ENCODE peak calls at places on chromosomes 4 and X, in five cellular contexts. X is RPMI7951; M is activated gamma-delta T cell treated with Interleukin-2 at 50 U/mL for 16 hours; O is activated T-cell treated with anti-CD3 and anti-CD28 coated beads, Interleukin-2, amount 50 U/mL, for 48 hours; G is activated CD8-positive, alpha-beta memory T cell treated with anti-CD3 and anti-CD28 coated beads for 48 hours. Z is an unnamed sample.
A peak's percentile ranks its signal among the peaks of the same experiment; 100 is the strongest.

GRCh38 chr4:146099585-146099984 is 75.9 kb upstream of the LSM6 start:
- DNase-seq in G (no peak), X (no peak), O (no peak), M (no peak), Z (no peak)

GRCh38 chr4:1416051-1416947 is 10.1 kb upstream of the NKX1-1 start:
- DNase-seq in X (no peak), O (peak; percentile 14), M (peak; percentile 2), G (no peak), Z (no peak)

GRCh38 chr4:163256680-163257343 is 75.6 kb downstream of the NPY1R start:
- DNase-seq in G (no peak), M (no peak), X (no peak), O (no peak), Z (no peak)

GRCh38 chr4:37827802-37828321 is 1.4 kb downstream of the PGM2 start:
- DNase-seq in M (no peak), O (no peak), X (no peak), G (no peak), Z (no peak)

GRCh38 chr4:158176108-158176507 is 3.3 kb upstream of the GASK1B start:
- DNase-seq in M (no peak), G (no peak), O (no peak), X (peak; percentile 16), Z (no peak)

GRCh38 chr4:149645790-149646189 is 169.9 kb downstream of the IQCM start:
- DNase-seq in O (no peak), G (no peak), X (no peak), M (no peak), Z (no peak)

GRCh38 chr4:174209296-174209695 is 74.2 kb downstream of the FBXO8 start:
- DNase-seq in G (no peak), X (no peak), O (no peak), M (no peak), Z (no peak)

GRCh38 chrX:120727503-120727902 is 97.6 kb upstream of the C1GALT1C1 start:
- DNase-seq in X (no peak), M (no peak), O (no peak), G (no peak), Z (no peak)

GRCh38 chr4:69408451-69408850 is 87.3 kb downstream of the UGT2B4 start:
- DNase-seq in M (no peak), X (no peak), O (no peak), G (no peak), Z (no peak)

GRCh38 chr4:171022698-171023378 is 790.4 kb upstream of the GALNTL6 start:
- DNase-seq in M (no peak), G (no peak), X (no peak), O (no peak), Z (no peak)

GRCh38 chrX:119190251-119190651 is 45.8 kb upstream of the PGRMC1 start:
- DNase-seq in X (no peak), M (no peak), O (no peak), G (no peak), Z (no peak)

GRCh38 chrX:12978205-12979010 is 3.5 kb downstream of the TMSB4X start:
- DNase-seq in G (no peak), O (peak; percentile 73), M (peak; percentile 75), X (peak; percentile 58), Z (peak; percentile 75)

GRCh38 chrX:19127649-19128168 is 5.4 kb upstream of the ADGRG2 start:
- DNase-seq in O (no peak), X (peak; percentile 19), M (no peak), G (no peak), Z (no peak)

GRCh38 chr4:70313736-70314135 is 21.0 kb upstream of the CABS1 start:
- DNase-seq in O (no peak), M (no peak), X (no peak), G (no peak), Z (no peak)

GRCh38 chr4:122764071-122764807 is 31.7 kb downstream of the BBS12 start:
- DNase-seq in G (no peak), M (no peak), O (no peak), X (peak; percentile 35), Z (no peak)

GRCh38 chr4:128461300-128462103 is 173.9 kb upstream of the PGRMC2 start:
- DNase-seq in X (peak; percentile 91), G (no peak), O (no peak), M (no peak), Z (peak; percentile 71)

GRCh38 chr4:90209922-90210321 is 82.7 kb downstream of the CCSER1 start:
- DNase-seq in X (no peak), O (no peak), M (no peak), G (no peak), Z (no peak)

GRCh38 chrX:103518571-103518970 is 718 bp downstream of the RAB40A start:
- DNase-seq in G (no peak), M (no peak), X (no peak), O (no peak), Z (no peak)

GRCh38 chr4:77172336-77172735 is 15.3 kb downstream of the CCNG2 start:
- DNase-seq in G (no peak), M (no peak), O (no peak), X (peak; percentile 62), Z (peak; percentile 89)

GRCh38 chr4:101919373-101919977 is 128.9 kb downstream of the BANK1 start:
- DNase-seq in O (no peak), X (no peak), G (no peak), M (no peak), Z (no peak)

GRCh38 chrX:2311483-2311882 is 189.3 kb downstream of the DHRSX start:
- DNase-seq in M (no peak), G (no peak), O (no peak), X (no peak), Z (no peak)

GRCh38 chrX:10589098-10589497 is 31.3 kb downstream of the MID1 start:
- DNase-seq in X (no peak), O (no peak), G (no peak), M (no peak), Z (no peak)

GRCh38 chrX:34909151-34909550 is 33.4 kb upstream of the FAM47B start:
- DNase-seq in M (no peak), X (peak; percentile 41), O (no peak), G (no peak), Z (no peak)

GRCh38 chr4:2402453-2402852 is 16.0 kb downstream of the ZFYVE28 start:
- DNase-seq in O (no peak), G (no peak), M (no peak), X (no peak), Z (no peak)

GRCh38 chrX:152639426-152639825 is 1.7 kb downstream of the GABRQ start:
- DNase-seq in G (no peak), X (no peak), M (no peak), O (no peak), Z (no peak)

GRCh38 chr4:152870605-152871004 is 65.5 kb upstream of the FHDC1 start:
- DNase-seq in G (no peak), X (no peak), M (no peak), O (no peak), Z (no peak)

GRCh38 chr4:4558881-4559280 is 17.0 kb upstream of the STX18 start:
- DNase-seq in M (no peak), X (no peak), O (no peak), G (no peak), Z (no peak)

GRCh38 chr4:71064521-71064920 is 71.1 kb downstream of the DCK start:
- DNase-seq in O (no peak), X (no peak), G (no peak), M (no peak), Z (no peak)

GRCh38 chr4:8760561-8760960 is 111.1 kb downstream of the HMX1 start:
- DNase-seq in O (no peak), M (no peak), G (no peak), X (no peak), Z (no peak)

GRCh38 chr4:59553063-59553738 is 1646.9 kb upstream of the ADGRL3 start:
- DNase-seq in X (peak; percentile 28), O (no peak), M (no peak), G (no peak), Z (no peak)

GRCh38 chrX:12013220-12013619 is 125.1 kb upstream of the FRMPD4 start:
- DNase-seq in M (no peak), X (peak; percentile 78), O (no peak), G (no peak), Z (no peak)

GRCh38 chr4:163166041-163166579 is 580 bp downstream of the NAF1 start:
- DNase-seq in G (peak; percentile 19), X (peak; percentile 40), O (peak; percentile 74), M (peak; percentile 35), Z (no peak)

GRCh38 chr4:1792832-1793495 is at the start of gene FGFR3:
- DNase-seq in O (peak; percentile 64), M (peak; percentile 17), G (no peak), X (no peak), Z (no peak)

GRCh38 chrX:143661286-143661685 is 25.4 kb upstream of the SLITRK4 start:
- DNase-seq in X (no peak), M (no peak), G (no peak), O (no peak), Z (no peak)

GRCh38 chr4:8938137-8938536 is 66.5 kb upstream of the HMX1 start:
- DNase-seq in M (no peak), G (no peak), X (no peak), O (no peak), Z (no peak)

Z was measured in AG04449.